ENCODE peak calls at places on chromosomes 13 and 19, in five cellular contexts. One of them, this sample, is unnamed. For H3K27me3, the result is how much of the 10 kb centered on the place peaks cover.

GRCh38 chr13:44281252-44282000 is 92.2 kb upstream of the SERP2 start:
- DNase-seq in heart left ventricle: no peak
- DNase-seq in IMR-90: no peak
- DNase-seq in spleen: no peak
- DNase-seq in ovary: no peak
- DNase-seq in this sample: no peak

GRCh38 chr19:1471514-1472107 is 7.4 kb downstream of the C19orf25 start:
- DNase-seq in heart left ventricle: no peak
- DNase-seq in IMR-90: no peak
- DNase-seq in spleen: no peak
- DNase-seq in ovary: no peak
- DNase-seq in this sample: no peak

GRCh38 chr19:51158474-51159129 is 16.5 kb downstream of the SIGLEC7 start:
- DNase-seq in heart left ventricle: no peak
- DNase-seq in IMR-90: peak
- DNase-seq in spleen: peak
- DNase-seq in ovary: no peak
- DNase-seq in this sample: peak

GRCh38 chr19:1624458-1624857 is 19.2 kb upstream of the UQCR11 start:
- DNase-seq in heart left ventricle: peak
- DNase-seq in IMR-90: peak
- DNase-seq in spleen: peak
- DNase-seq in ovary: peak
- DNase-seq in this sample: peak

GRCh38 chr13:32314968-32315254 is 252 bp downstream of the ZAR1L start:
- DNase-seq in heart left ventricle: peak
- DNase-seq in IMR-90: peak
- DNase-seq in spleen: no peak
- DNase-seq in ovary: no peak
- DNase-seq in this sample: peak

GRCh38 chr19:43460362-43461016 is 4.9 kb downstream of the LYPD3 start:
- DNase-seq in heart left ventricle: no peak
- DNase-seq in IMR-90: no peak
- DNase-seq in spleen: no peak
- DNase-seq in ovary: no peak
- DNase-seq in this sample: no peak

GRCh38 chr19:8697671-8698432 is 743 bp downstream of the ACTL9 start:
- DNase-seq in heart left ventricle: no peak
- DNase-seq in IMR-90: no peak
- DNase-seq in spleen: no peak
- DNase-seq in ovary: no peak
- DNase-seq in this sample: no peak

GRCh38 chr19:39057615-39058014 is 25.3 kb upstream of the FBXO27 start:
- DNase-seq in heart left ventricle: no peak
- DNase-seq in IMR-90: no peak
- DNase-seq in spleen: no peak
- DNase-seq in ovary: no peak
- DNase-seq in this sample: no peak

GRCh38 chr13:45859682-45860081 is 8.1 kb upstream of the SIAH3 start:
- DNase-seq in heart left ventricle: no peak
- DNase-seq in IMR-90: no peak
- DNase-seq in spleen: no peak
- DNase-seq in ovary: no peak
- DNase-seq in this sample: no peak

GRCh38 chr19:49469828-49470614 is 4.0 kb upstream of the FLT3LG start:
- DNase-seq in heart left ventricle: no peak
- DNase-seq in IMR-90: peak
- DNase-seq in spleen: peak
- DNase-seq in ovary: no peak
- DNase-seq in this sample: no peak

GRCh38 chr13:41418027-41418426 is 39.3 kb upstream of the RGCC start:
- DNase-seq in heart left ventricle: no peak
- DNase-seq in IMR-90: peak
- DNase-seq in spleen: no peak
- DNase-seq in ovary: no peak
- DNase-seq in this sample: no peak

GRCh38 chr13:30033681-30034447 is 183.4 kb upstream of the UBL3 start:
- DNase-seq in heart left ventricle: no peak
- DNase-seq in IMR-90: peak
- DNase-seq in spleen: no peak
- DNase-seq in ovary: no peak
- DNase-seq in this sample: no peak

GRCh38 chr13:95122063-95122462 is 179.2 kb downstream of the ABCC4 start:
- DNase-seq in heart left ventricle: no peak
- DNase-seq in IMR-90: peak
- DNase-seq in spleen: no peak
- DNase-seq in ovary: no peak
- DNase-seq in this sample: no peak

DNA sequence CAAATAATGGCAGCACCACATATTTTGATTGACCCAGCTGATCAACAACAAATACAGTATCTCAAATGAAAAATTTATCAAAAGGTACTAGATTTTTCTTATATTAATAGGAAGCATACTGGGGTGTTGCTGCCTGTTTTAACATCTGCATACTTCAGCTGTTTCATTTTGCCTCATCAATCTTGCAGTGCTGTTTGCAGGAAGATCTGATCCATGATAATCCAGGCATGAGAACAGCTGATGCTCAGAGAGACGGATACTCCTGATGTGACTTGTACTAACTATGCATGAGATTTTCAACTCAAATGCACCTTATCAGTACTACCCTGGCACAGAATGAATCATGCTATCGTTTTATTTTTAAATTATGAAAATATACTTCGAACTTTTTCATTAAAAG is 2136.8 kb downstream of the PCDH9 start:
- DNase-seq in heart left ventricle: no peak
- DNase-seq in IMR-90: no peak
- DNase-seq in spleen: no peak
- DNase-seq in ovary: no peak
- DNase-seq in this sample: no peak
- H3K27me3 ChIP-seq in heart left ventricle: under half
- H3K27me3 ChIP-seq in IMR-90: under half
- H3K27me3 ChIP-seq in spleen: under half
- H3K27me3 ChIP-seq in ovary: under half
- H3K27me3 ChIP-seq in this sample: under half

GRCh38 chr19:5152013-5152763 is 183.3 kb downstream of the KDM4B start:
- DNase-seq in heart left ventricle: no peak
- DNase-seq in IMR-90: no peak
- DNase-seq in spleen: peak
- DNase-seq in ovary: no peak
- DNase-seq in this sample: no peak
- TF ChIP-seq POLR2A in heart left ventricle: no peak
- TF ChIP-seq POLR2A in IMR-90: no peak
- TF ChIP-seq POLR2A in spleen: no peak
- TF ChIP-seq POLR2A in ovary: no peak
- TF ChIP-seq POLR2A in this sample: no peak

GRCh38 chr13:54144809-54145208 is 1116.2 kb downstream of the OLFM4 start:
- DNase-seq in heart left ventricle: no peak
- DNase-seq in IMR-90: no peak
- DNase-seq in spleen: no peak
- DNase-seq in ovary: no peak
- DNase-seq in this sample: no peak
- TF ChIP-seq CTCF in heart left ventricle: no peak
- TF ChIP-seq CTCF in IMR-90: no peak
- TF ChIP-seq CTCF in spleen: no peak
- TF ChIP-seq CTCF in ovary: no peak
- TF ChIP-seq CTCF in this sample: no peak

DNA sequence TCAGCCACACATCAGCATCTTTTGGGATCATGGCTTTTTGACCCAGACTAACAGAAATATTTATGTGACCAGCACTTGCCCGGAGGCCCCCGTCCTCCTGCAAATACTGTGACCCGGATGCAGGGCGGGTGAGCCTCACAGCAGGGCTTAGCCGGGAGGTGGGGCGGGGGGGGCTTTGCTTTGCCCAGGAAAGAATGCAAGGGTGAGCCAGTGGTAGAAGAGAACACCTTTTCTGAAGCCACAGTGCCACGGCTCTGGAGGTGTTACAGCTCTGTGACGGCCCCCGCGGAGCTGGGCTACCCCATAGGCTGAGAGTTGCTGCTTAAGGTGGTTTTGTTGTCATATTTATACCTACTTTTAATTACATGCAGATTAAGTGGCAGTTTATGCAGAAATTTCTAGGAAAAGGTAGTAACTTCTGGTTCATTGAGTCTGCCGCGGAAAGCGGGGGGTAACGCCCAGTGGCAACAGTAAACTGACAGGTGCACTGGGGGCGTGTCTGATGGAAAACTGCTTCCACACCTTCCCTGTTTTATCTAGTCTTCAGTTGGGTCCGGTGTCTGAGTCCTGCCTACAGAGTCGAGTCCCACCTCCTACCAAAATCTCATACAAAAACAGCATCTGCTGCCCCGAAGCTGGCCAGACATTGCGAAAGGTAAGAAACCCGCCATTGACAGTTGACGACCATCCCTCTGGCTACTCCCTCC is 187.9 kb downstream of the TEX29 start:
- DNase-seq in heart left ventricle: no peak
- DNase-seq in IMR-90: no peak
- DNase-seq in spleen: no peak
- DNase-seq in ovary: no peak
- DNase-seq in this sample: no peak
- H3K27me3 ChIP-seq in heart left ventricle: under half
- H3K27me3 ChIP-seq in IMR-90: under half
- H3K27me3 ChIP-seq in spleen: under half
- H3K27me3 ChIP-seq in ovary: under half
- H3K27me3 ChIP-seq in this sample: under half

GRCh38 chr19:35721374-35721773 is 3.6 kb downstream of the KMT2B start:
- DNase-seq in heart left ventricle: no peak
- DNase-seq in IMR-90: no peak
- DNase-seq in spleen: no peak
- DNase-seq in ovary: no peak
- DNase-seq in this sample: no peak
- TF ChIP-seq POLR2A in heart left ventricle: no peak
- TF ChIP-seq POLR2A in IMR-90: no peak
- TF ChIP-seq POLR2A in spleen: no peak
- TF ChIP-seq POLR2A in ovary: no peak
- TF ChIP-seq POLR2A in this sample: no peak

GRCh38 chr13:55517312-55517711 is 1623.4 kb upstream of the PRR20A start:
- DNase-seq in heart left ventricle: no peak
- DNase-seq in IMR-90: no peak
- DNase-seq in spleen: no peak
- DNase-seq in ovary: no peak
- DNase-seq in this sample: no peak
- TF ChIP-seq CTCF in heart left ventricle: no peak
- TF ChIP-seq CTCF in IMR-90: no peak
- TF ChIP-seq CTCF in spleen: no peak
- TF ChIP-seq CTCF in ovary: no peak
- TF ChIP-seq CTCF in this sample: no peak

DNA sequence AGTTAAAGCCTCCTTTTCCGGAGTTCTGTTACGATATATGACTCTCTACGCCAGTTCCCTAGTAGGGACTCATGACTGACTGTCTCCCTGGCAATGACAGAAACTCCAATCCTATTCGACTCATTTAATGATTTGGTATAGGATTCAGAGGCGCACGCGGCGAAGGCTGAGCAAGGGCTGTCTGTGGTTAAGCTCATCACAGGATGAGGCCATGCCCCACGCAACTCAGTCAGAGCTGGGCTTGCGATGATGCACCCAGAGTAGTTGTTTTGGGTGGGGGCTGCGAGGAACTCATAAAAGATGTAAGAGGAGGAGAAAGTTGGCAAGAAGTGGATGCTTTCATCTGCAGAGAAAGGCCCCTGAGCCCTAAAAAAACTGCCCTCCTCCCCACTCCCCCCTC is 468 bp upstream of the SERTM1 start:
- DNase-seq in heart left ventricle: no peak
- DNase-seq in IMR-90: no peak
- DNase-seq in spleen: no peak
- DNase-seq in ovary: no peak
- DNase-seq in this sample: no peak
- H3K27me3 ChIP-seq in heart left ventricle: under half
- H3K27me3 ChIP-seq in IMR-90: under half
- H3K27me3 ChIP-seq in spleen: under half
- H3K27me3 ChIP-seq in ovary: under half
- H3K27me3 ChIP-seq in this sample: under half

GRCh38 chr13:40026174-40026585 is 370.7 kb downstream of the COG6 start:
- DNase-seq in heart left ventricle: no peak
- DNase-seq in IMR-90: peak
- DNase-seq in spleen: no peak
- DNase-seq in ovary: no peak
- DNase-seq in this sample: no peak
- TF ChIP-seq POLR2A in heart left ventricle: no peak
- TF ChIP-seq POLR2A in IMR-90: no peak
- TF ChIP-seq POLR2A in spleen: no peak
- TF ChIP-seq POLR2A in ovary: no peak
- TF ChIP-seq POLR2A in this sample: no peak

DNA sequence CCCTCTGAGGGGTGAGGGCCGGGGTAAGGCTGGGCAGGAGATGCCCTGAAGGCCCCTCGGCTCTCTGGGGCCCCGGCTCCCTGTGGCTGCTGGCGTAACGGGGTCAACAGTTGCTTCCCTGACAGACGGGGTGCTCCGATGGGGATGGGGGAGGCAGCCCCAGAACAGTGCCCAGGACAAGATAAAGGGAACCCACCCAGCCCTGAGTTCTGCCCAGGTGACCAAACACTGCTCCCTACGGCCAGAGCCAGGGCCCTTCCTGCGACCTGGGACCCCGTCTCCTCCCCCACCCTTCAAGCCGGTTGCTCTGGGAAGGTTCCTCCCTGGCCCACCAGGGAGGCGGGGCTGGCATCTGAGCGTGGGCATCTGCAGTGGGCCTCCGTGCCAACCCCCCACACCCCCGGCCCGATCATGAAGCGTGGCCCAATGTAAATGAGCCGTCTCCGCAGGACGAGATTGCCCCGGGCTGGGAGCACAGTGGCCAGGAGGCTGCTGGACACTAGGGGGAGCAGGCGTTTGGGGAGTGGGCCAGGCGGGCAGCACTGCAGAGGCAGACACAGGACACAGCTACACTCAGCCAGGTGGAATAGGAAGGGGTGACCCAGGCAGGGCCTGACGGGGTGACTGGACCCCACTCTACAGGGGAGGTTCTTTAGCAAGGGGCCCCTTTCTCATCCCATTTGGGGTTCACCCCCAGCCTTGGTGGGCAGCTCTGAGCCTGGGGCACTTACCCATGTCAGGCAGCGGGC is 1.1 kb upstream of the NKPD1 start:
- DNase-seq in heart left ventricle: no peak
- DNase-seq in IMR-90: peak
- DNase-seq in spleen: no peak
- DNase-seq in ovary: peak
- DNase-seq in this sample: no peak
- TF ChIP-seq CTCF in heart left ventricle: peak
- TF ChIP-seq CTCF in IMR-90: peak
- TF ChIP-seq CTCF in spleen: peak
- TF ChIP-seq CTCF in ovary: no peak
- TF ChIP-seq CTCF in this sample: no peak